ENCODE peak calls at places on chromosome 17, in four cellular contexts. H is H54, P is midbrain, N is anterior cingulate cortex. M is an unnamed sample.

GRCh38 chr17:35742496-35742895 is 10.5 kb downstream of the GAS2L2 start:
- DNase-seq in H (no peak), P (no peak), N (no peak), M (no peak)

GRCh38 chr17:40056379-40057005 is 2.3 kb upstream of the MED24 start:
- DNase-seq in H (no peak), P (no peak), N (no peak), M (no peak)

GRCh38 chr17:81959362-81960129 is 1.4 kb downstream of the NOTUM start:
- DNase-seq in H (peak), P (peak), N (peak), M (no peak)

GRCh38 chr17:42016411-42016831 is 818 bp downstream of the DNAJC7 start:
- DNase-seq in H (no peak), P (no peak), N (no peak), M (no peak)

GRCh38 chr17:76382803-76383644 is 1.4 kb upstream of the SPHK1 start:
- DNase-seq in H (peak), P (no peak), N (no peak), M (no peak)

GRCh38 chr17:49565948-49566491 is 9.7 kb upstream of the NXPH3 start:
- DNase-seq in H (no peak), P (peak), N (no peak), M (no peak)

GRCh38 chr17:64020068-64020766 is at the start of gene ICAM2:
- DNase-seq in H (no peak), P (no peak), N (no peak), M (no peak)

GRCh38 chr17:41527076-41528023 is 758 bp downstream of the KRT19 start:
- DNase-seq in H (no peak), P (no peak), N (no peak), M (no peak)